ENCODE peak calls at places on chromosomes 4 and X, in eight cellular contexts. One of them, this sample, is unnamed.

GRCh38 chr4:178395798-178396197 is 953.6 kb upstream of the AGA start:
- DNase-seq in Panc1: no peak
- DNase-seq in psoas muscle: no peak
- DNase-seq in HCT116: no peak
- DNase-seq in lower lobe of right lung: no peak
- DNase-seq in OCI-LY7: no peak
- DNase-seq in AG10803: no peak
- DNase-seq in fibroblast of lung: no peak
- DNase-seq in this sample: no peak

GRCh38 chr4:72063726-72064125 is 31.9 kb downstream of the NPFFR2 start:
- DNase-seq in lower lobe of right lung: no peak
- DNase-seq in Panc1: no peak
- DNase-seq in fibroblast of lung: peak; percentile 34
- DNase-seq in OCI-LY7: no peak
- DNase-seq in HCT116: no peak
- DNase-seq in psoas muscle: no peak
- DNase-seq in AG10803: no peak
- DNase-seq in this sample: no peak

GRCh38 chr4:47526281-47526680 is 41.2 kb downstream of the ATP10D start:
- DNase-seq in Panc1: no peak
- DNase-seq in psoas muscle: no peak
- DNase-seq in fibroblast of lung: peak; percentile 84
- DNase-seq in lower lobe of right lung: no peak
- DNase-seq in HCT116: no peak
- DNase-seq in OCI-LY7: no peak
- DNase-seq in AG10803: peak; percentile 58
- DNase-seq in this sample: peak; percentile 73

GRCh38 chr4:99104153-99104552 is 15.6 kb upstream of the ADH5 start:
- DNase-seq in psoas muscle: no peak
- DNase-seq in lower lobe of right lung: no peak
- DNase-seq in OCI-LY7: no peak
- DNase-seq in Panc1: no peak
- DNase-seq in AG10803: peak; percentile 69
- DNase-seq in HCT116: no peak
- DNase-seq in fibroblast of lung: peak; percentile 11
- DNase-seq in this sample: no peak

GRCh38 chr4:81638698-81639097 is 167.0 kb upstream of the RASGEF1B start:
- DNase-seq in fibroblast of lung: no peak
- DNase-seq in HCT116: no peak
- DNase-seq in Panc1: no peak
- DNase-seq in AG10803: no peak
- DNase-seq in lower lobe of right lung: no peak
- DNase-seq in OCI-LY7: no peak
- DNase-seq in psoas muscle: no peak
- DNase-seq in this sample: no peak

GRCh38 chr4:103105558-103106356 is 6.1 kb upstream of the BDH2 start:
- DNase-seq in OCI-LY7: no peak
- DNase-seq in lower lobe of right lung: no peak
- DNase-seq in HCT116: no peak
- DNase-seq in psoas muscle: no peak
- DNase-seq in Panc1: no peak
- DNase-seq in AG10803: no peak
- DNase-seq in fibroblast of lung: peak; percentile 29
- DNase-seq in this sample: no peak

GRCh38 chr4:179415016-179415841 is 1973.0 kb upstream of the AGA start:
- DNase-seq in OCI-LY7: no peak
- DNase-seq in lower lobe of right lung: no peak
- DNase-seq in AG10803: no peak
- DNase-seq in fibroblast of lung: peak; percentile 74
- DNase-seq in HCT116: no peak
- DNase-seq in psoas muscle: no peak
- DNase-seq in Panc1: no peak
- DNase-seq in this sample: no peak

GRCh38 chr4:87078987-87079469 is 141.4 kb downstream of the KLHL8 start:
- DNase-seq in psoas muscle: no peak
- DNase-seq in lower lobe of right lung: no peak
- DNase-seq in OCI-LY7: no peak
- DNase-seq in HCT116: no peak
- DNase-seq in fibroblast of lung: peak; percentile 74
- DNase-seq in AG10803: peak; percentile 88
- DNase-seq in Panc1: no peak
- DNase-seq in this sample: peak; percentile 98

GRCh38 chr4:73726000-73726399 is 14.4 kb upstream of the CXCL8 start:
- DNase-seq in fibroblast of lung: peak; percentile 94
- DNase-seq in HCT116: peak; percentile 63
- DNase-seq in AG10803: peak; percentile 94
- DNase-seq in lower lobe of right lung: no peak
- DNase-seq in OCI-LY7: no peak
- DNase-seq in psoas muscle: no peak
- DNase-seq in Panc1: no peak
- DNase-seq in this sample: peak; percentile 94

GRCh38 chr4:79298027-79298426 is 27.8 kb downstream of the NAA11 start:
- DNase-seq in psoas muscle: no peak
- DNase-seq in Panc1: no peak
- DNase-seq in fibroblast of lung: no peak
- DNase-seq in lower lobe of right lung: no peak
- DNase-seq in AG10803: no peak
- DNase-seq in HCT116: no peak
- DNase-seq in OCI-LY7: no peak
- DNase-seq in this sample: no peak

GRCh38 chrX:102516314-102516936 is at the start of gene TMSB15A:
- DNase-seq in OCI-LY7: no peak
- DNase-seq in HCT116: no peak
- DNase-seq in psoas muscle: peak; percentile 68
- DNase-seq in fibroblast of lung: peak; percentile 47
- DNase-seq in AG10803: peak; percentile 12
- DNase-seq in lower lobe of right lung: peak; percentile 76
- DNase-seq in Panc1: no peak
- DNase-seq in this sample: peak; percentile 18

GRCh38 chr4:176309772-176310171 is 10.0 kb upstream of the SPCS3 start:
- DNase-seq in HCT116: no peak
- DNase-seq in Panc1: no peak
- DNase-seq in AG10803: peak; percentile 17
- DNase-seq in lower lobe of right lung: no peak
- DNase-seq in fibroblast of lung: no peak
- DNase-seq in psoas muscle: no peak
- DNase-seq in OCI-LY7: no peak
- DNase-seq in this sample: no peak

GRCh38 chrX:23954396-23954795 is 46.6 kb downstream of the CXorf58 start:
- DNase-seq in fibroblast of lung: no peak
- DNase-seq in OCI-LY7: no peak
- DNase-seq in lower lobe of right lung: no peak
- DNase-seq in Panc1: no peak
- DNase-seq in AG10803: no peak
- DNase-seq in HCT116: no peak
- DNase-seq in psoas muscle: no peak
- DNase-seq in this sample: no peak

GRCh38 chrX:23959781-23960180 is 52.0 kb downstream of the CXorf58 start:
- DNase-seq in OCI-LY7: no peak
- DNase-seq in Panc1: no peak
- DNase-seq in lower lobe of right lung: no peak
- DNase-seq in HCT116: no peak
- DNase-seq in AG10803: no peak
- DNase-seq in fibroblast of lung: no peak
- DNase-seq in psoas muscle: no peak
- DNase-seq in this sample: no peak

GRCh38 chrX:23952984-23953907 is 45.4 kb downstream of the CXorf58 start:
- DNase-seq in lower lobe of right lung: no peak
- DNase-seq in Panc1: no peak
- DNase-seq in OCI-LY7: peak; percentile 61
- DNase-seq in fibroblast of lung: no peak
- DNase-seq in AG10803: no peak
- DNase-seq in HCT116: no peak
- DNase-seq in psoas muscle: no peak
- DNase-seq in this sample: no peak

GRCh38 chrX:23952401-23952800 is 44.6 kb downstream of the CXorf58 start:
- DNase-seq in lower lobe of right lung: no peak
- DNase-seq in fibroblast of lung: no peak
- DNase-seq in HCT116: no peak
- DNase-seq in Panc1: no peak
- DNase-seq in OCI-LY7: no peak
- DNase-seq in AG10803: no peak
- DNase-seq in psoas muscle: no peak
- DNase-seq in this sample: no peak

GRCh38 chrX:23953908-23954269 is 46.1 kb downstream of the CXorf58 start:
- DNase-seq in Panc1: no peak
- DNase-seq in AG10803: no peak
- DNase-seq in OCI-LY7: peak; percentile 26
- DNase-seq in psoas muscle: no peak
- DNase-seq in fibroblast of lung: no peak
- DNase-seq in lower lobe of right lung: no peak
- DNase-seq in HCT116: no peak
- DNase-seq in this sample: no peak
- H3K4me3 ChIP-seq in Panc1: no peak overlapping the region
- H3K4me3 ChIP-seq in AG10803: no peak overlapping the region
- H3K4me3 ChIP-seq in OCI-LY7: peak overlapping the region; percentile 53
- H3K4me3 ChIP-seq in psoas muscle: no peak overlapping the region
- H3K4me3 ChIP-seq in fibroblast of lung: no peak overlapping the region
- H3K4me3 ChIP-seq in lower lobe of right lung: no peak overlapping the region
- H3K4me3 ChIP-seq in HCT116: no peak overlapping the region
- H3K4me3 ChIP-seq in this sample: no peak overlapping the region

DNA sequence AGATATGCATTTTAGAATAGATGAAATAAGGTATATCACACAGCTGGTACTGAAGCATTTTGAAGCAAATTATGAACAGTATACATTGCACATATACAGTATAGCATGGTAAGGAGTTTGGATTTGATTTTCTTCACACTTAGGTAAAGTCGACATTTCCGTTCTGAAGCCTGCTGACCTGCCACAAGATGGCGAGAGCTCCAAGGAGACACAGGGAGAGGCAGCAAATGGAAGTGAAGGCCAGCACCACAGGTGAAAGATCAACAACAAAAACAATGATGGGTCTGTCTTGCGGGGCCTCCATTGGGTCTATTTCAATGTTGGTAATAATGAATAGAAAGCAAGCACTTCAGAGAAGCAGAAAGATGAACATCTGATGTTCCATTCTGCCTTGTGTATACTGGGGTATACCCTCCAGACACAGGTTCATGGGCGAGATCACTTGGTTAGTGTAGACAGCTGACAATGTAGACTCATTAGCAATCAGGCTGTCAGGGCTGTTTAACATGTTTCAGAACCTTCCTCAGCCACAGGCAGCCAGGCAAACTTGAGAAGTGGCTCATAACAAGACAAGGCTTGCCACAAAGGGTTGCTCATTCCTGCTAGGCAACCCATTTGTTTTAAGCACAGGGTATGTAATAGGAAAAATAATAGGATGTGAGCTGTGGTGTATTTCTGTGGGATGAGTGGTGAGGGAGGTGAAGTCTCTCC is 21.4 kb upstream of the NOX1 start:
- DNase-seq in Panc1: no peak
- DNase-seq in HCT116: peak; percentile 26
- DNase-seq in fibroblast of lung: peak; percentile 25
- DNase-seq in lower lobe of right lung: no peak
- DNase-seq in OCI-LY7: peak; percentile 67
- DNase-seq in psoas muscle: no peak
- DNase-seq in AG10803: peak; percentile 33
- DNase-seq in this sample: peak; percentile 49
- TF ChIP-seq CTCF in Panc1: peak; percentile 78
- TF ChIP-seq CTCF in HCT116: peak; percentile 62
- TF ChIP-seq CTCF in fibroblast of lung: peak; percentile 50
- TF ChIP-seq CTCF in lower lobe of right lung: peak; percentile 26
- TF ChIP-seq CTCF in OCI-LY7: peak; percentile 83
- TF ChIP-seq CTCF in psoas muscle: peak; percentile 22
- TF ChIP-seq CTCF in AG10803: peak; percentile 63
- TF ChIP-seq CTCF in this sample: peak; percentile 67

DNA sequence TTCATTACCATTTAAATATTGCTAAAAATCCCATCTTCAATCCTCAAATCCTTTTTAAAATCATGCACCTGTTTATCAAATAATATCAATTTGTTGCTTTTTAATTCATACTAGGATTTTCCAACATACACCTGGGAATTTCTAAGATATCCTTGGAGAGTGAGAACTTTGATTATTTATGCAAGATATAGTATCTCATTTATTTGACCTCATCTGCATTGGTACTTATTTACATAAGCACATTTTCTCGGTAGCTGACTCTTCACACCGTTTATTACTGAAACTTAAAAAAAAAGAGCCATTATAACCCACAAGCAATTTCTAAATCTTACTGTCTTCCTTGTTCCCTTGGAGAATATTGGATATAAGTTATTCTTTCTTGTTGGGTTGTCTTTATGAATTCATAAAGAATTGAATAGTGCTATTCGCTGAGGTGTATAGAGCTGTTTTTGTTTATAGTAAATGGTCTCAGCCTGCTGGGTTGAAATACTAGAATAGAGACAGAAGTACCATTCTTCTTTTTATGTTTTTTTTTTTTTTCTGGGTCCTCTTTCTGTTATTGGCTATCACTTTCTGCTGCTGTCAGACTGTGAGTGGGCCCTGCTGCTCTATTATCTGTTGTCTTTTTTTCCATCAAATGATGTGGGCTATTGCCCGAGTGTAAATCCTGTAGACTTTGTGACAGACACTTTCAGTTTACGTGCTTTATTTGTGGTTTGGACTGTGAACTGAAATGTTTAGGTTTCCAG is 2.9 kb downstream of the UGT8 start:
- DNase-seq in Panc1: no peak
- DNase-seq in HCT116: no peak
- DNase-seq in fibroblast of lung: no peak
- DNase-seq in lower lobe of right lung: no peak
- DNase-seq in OCI-LY7: peak; percentile 75
- DNase-seq in AG10803: no peak
- DNase-seq in psoas muscle: no peak
- DNase-seq in this sample: no peak
- H3K4me3 ChIP-seq in Panc1: no peak overlapping the region
- H3K4me3 ChIP-seq in HCT116: no peak overlapping the region
- H3K4me3 ChIP-seq in fibroblast of lung: no peak overlapping the region
- H3K4me3 ChIP-seq in lower lobe of right lung: no peak overlapping the region
- H3K4me3 ChIP-seq in OCI-LY7: peak overlapping the region; percentile 93
- H3K4me3 ChIP-seq in AG10803: no peak overlapping the region
- H3K4me3 ChIP-seq in psoas muscle: no peak overlapping the region
- H3K4me3 ChIP-seq in this sample: no peak overlapping the region

DNA sequence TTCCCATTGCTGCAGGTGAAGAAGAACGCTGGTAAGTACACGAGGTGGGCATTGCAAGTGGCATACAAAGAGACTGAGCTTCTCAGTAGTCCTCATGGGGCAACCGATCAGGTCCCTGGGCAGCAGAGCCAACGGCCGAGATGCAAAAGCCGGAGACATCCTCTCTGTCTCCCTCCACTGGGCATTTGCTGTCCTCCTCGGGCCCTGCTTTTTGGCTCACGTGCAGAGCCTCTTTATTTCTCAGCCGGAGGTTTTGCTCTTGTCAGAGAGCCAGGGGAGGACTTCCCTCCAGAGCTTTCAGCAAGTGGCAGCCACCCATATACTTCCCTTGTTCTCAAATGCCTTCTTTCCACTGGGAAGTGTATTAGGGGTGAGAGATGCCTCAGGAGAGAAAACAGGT is 18.0 kb downstream of the STARD8 start:
- DNase-seq in lower lobe of right lung: no peak
- DNase-seq in psoas muscle: no peak
- DNase-seq in fibroblast of lung: no peak
- DNase-seq in HCT116: no peak
- DNase-seq in AG10803: no peak
- DNase-seq in OCI-LY7: no peak
- DNase-seq in Panc1: no peak
- DNase-seq in this sample: no peak
- TF ChIP-seq CTCF in lower lobe of right lung: peak; percentile 30
- TF ChIP-seq CTCF in psoas muscle: no peak
- TF ChIP-seq CTCF in fibroblast of lung: no peak
- TF ChIP-seq CTCF in HCT116: no peak
- TF ChIP-seq CTCF in AG10803: peak; percentile 20
- TF ChIP-seq CTCF in OCI-LY7: no peak
- TF ChIP-seq CTCF in Panc1: no peak
- TF ChIP-seq CTCF in this sample: peak; percentile 2

GRCh38 chrX:57596109-57596870 is 4.5 kb downstream of the ZXDB start:
- DNase-seq in OCI-LY7: no peak
- DNase-seq in lower lobe of right lung: no peak
- DNase-seq in psoas muscle: no peak
- DNase-seq in HCT116: no peak
- DNase-seq in fibroblast of lung: no peak
- DNase-seq in Panc1: no peak
- DNase-seq in AG10803: no peak
- DNase-seq in this sample: peak; percentile 26
- H3K4me3 ChIP-seq in OCI-LY7: peak overlapping the region; percentile 42
- H3K4me3 ChIP-seq in lower lobe of right lung: peak overlapping the region; percentile 17
- H3K4me3 ChIP-seq in psoas muscle: peak overlapping the region; percentile 52
- H3K4me3 ChIP-seq in HCT116: no peak overlapping the region
- H3K4me3 ChIP-seq in fibroblast of lung: peak overlapping the region; percentile 43
- H3K4me3 ChIP-seq in Panc1: peak overlapping the region; percentile 25
- H3K4me3 ChIP-seq in AG10803: no peak overlapping the region
- H3K4me3 ChIP-seq in this sample: peak overlapping the region; percentile 55

This sample was measured in fibroblast of the aortic adventitia.